ENCODE peak calls at places on chromosomes 6 and 20, in ten cellular contexts. A is ELR; K is HFFc6; U is T-helper 17 cell; J is MCF 10A; Z is stimulated activated CD4-positive, alpha-beta T cell treated with anti-CD3 and anti-CD28 coated beads, Interleukin-2, amount 100 ng/mL, for 24 hours; P is cardiac muscle cell; I is COR-L47; X is uterus; R is naive B cell. Q is an unnamed sample.

GRCh38 chr6:70863343-70863742 is 93.5 kb downstream of the B3GAT2 start:
- DNase-seq in I (no peak), K (no peak), Z (no peak), U (no peak), J (no peak), X (no peak), P (no peak), A (no peak), R (no peak), Q (no peak)

GRCh38 chr6:166543603-166544293 is 42.7 kb downstream of the RAMACL start:
- DNase-seq in X (no peak), P (no peak), J (no peak), K (no peak), R (no peak), U (no peak), I (no peak), Z (no peak), A (no peak), Q (no peak)

GRCh38 chr6:113632220-113632864 is 224.8 kb upstream of the MARCKS start:
- DNase-seq in I (no peak), Z (peak), P (no peak), J (peak), A (peak), K (peak), X (no peak), U (no peak), R (no peak), Q (no peak)

GRCh38 chr6:116536216-116536621 is 9.3 kb downstream of the TRAPPC3L start:
- DNase-seq in K (peak), A (peak), P (peak), J (peak), R (peak), X (no peak), U (no peak), I (peak), Z (peak), Q (peak)

GRCh38 chr6:37971711-37972410 is 152.3 kb downstream of the ZFAND3 start:
- DNase-seq in A (no peak), U (no peak), J (no peak), Z (no peak), X (no peak), P (no peak), I (no peak), K (no peak), R (no peak), Q (no peak)

GRCh38 chr6:87484491-87484890 is 11.7 kb downstream of the SLC35A1 start:
- DNase-seq in U (no peak), P (no peak), A (no peak), R (no peak), J (peak), X (no peak), K (no peak), Z (no peak), I (no peak), Q (no peak)

GRCh38 chr6:28351087-28351486 is 1.3 kb downstream of the ZKSCAN3 start:
- DNase-seq in X (no peak), J (no peak), I (no peak), Z (no peak), K (no peak), R (no peak), U (no peak), P (no peak), A (no peak), Q (no peak)

GRCh38 chr6:93859964-93860363 is 440.6 kb upstream of the EPHA7 start:
- DNase-seq in A (no peak), U (no peak), J (no peak), I (no peak), R (no peak), X (no peak), K (no peak), Z (no peak), P (peak), Q (no peak)

GRCh38 chr6:22146581-22147468 is 150.0 kb downstream of the PRL start:
- DNase-seq in Z (no peak), I (no peak), K (peak), J (no peak), U (no peak), R (peak), A (peak), P (no peak), X (peak), Q (no peak)

GRCh38 chr20:55882922-55883321 is 122.4 kb downstream of the CBLN4 start:
- DNase-seq in P (no peak), X (no peak), I (no peak), A (no peak), K (no peak), U (no peak), Z (no peak), R (no peak), J (no peak), Q (no peak)

GRCh38 chr6:119497988-119498727 is 148.6 kb upstream of the MAN1A1 start:
- DNase-seq in U (no peak), A (no peak), Z (no peak), P (no peak), I (no peak), X (no peak), R (no peak), K (no peak), J (no peak), Q (no peak)

GRCh38 chr6:3190779-3191178 is 33.4 kb upstream of the TUBB2A start:
- DNase-seq in K (no peak), A (no peak), Z (no peak), P (no peak), R (no peak), J (no peak), X (no peak), I (no peak), U (no peak), Q (no peak)

GRCh38 chr20:2132461-2132901 is 30.9 kb downstream of the STK35 start:
- DNase-seq in Z (no peak), X (no peak), I (no peak), J (peak), U (no peak), K (no peak), R (no peak), A (no peak), P (no peak), Q (no peak)

GRCh38 chr6:147161974-147162495 is 42.2 kb upstream of the STXBP5 start:
- DNase-seq in R (no peak), A (peak), U (no peak), P (no peak), X (no peak), J (peak), Z (no peak), K (peak), I (no peak), Q (no peak)

GRCh38 chr6:111604259-111605099 is 1.2 kb downstream of the TRAF3IP2 start:
- DNase-seq in R (no peak), X (peak), J (peak), I (no peak), U (no peak), P (peak), K (peak), A (peak), Z (no peak), Q (no peak)